ENCODE peak calls at places on chromosomes 7 and 10, in ten cellular contexts. I is T-helper 1 cell, R is coronary artery, U is progenitor cell of endocrine pancreas, L is Right ventricle myocardium superior, D is NCI-H460, P is posterior vena cava, V is SHP77 treated with DMSO at 0.1 percent for 48 hours, W is RWPE1, F is right cardiac atrium. B is an unnamed sample.

GRCh38 chr7:123665157-123665556 is 9.5 kb downstream of the LMOD2 start:
- DNase-seq in I (no peak), R (no peak), U (no peak), L (no peak), D (no peak), P (no peak), V (no peak), W (no peak), F (no peak), B (no peak)

GRCh38 chr10:130487562-130487961 is 351.4 kb downstream of the GLRX3 start:
- DNase-seq in I (no peak), R (peak; percentile 35), U (no peak), L (no peak), D (no peak), P (peak; percentile 22), V (no peak), W (no peak), F (no peak), B (no peak)

GRCh38 chr10:52066383-52066782 is 247.7 kb upstream of the DKK1 start:
- DNase-seq in I (no peak), R (no peak), U (no peak), L (no peak), D (no peak), P (no peak), V (no peak), W (no peak), F (no peak), B (no peak)

GRCh38 chr10:79905322-79906314 is 43.3 kb downstream of the SFTPD start:
- DNase-seq in I (no peak), R (no peak), U (no peak), L (no peak), D (no peak), P (no peak), V (no peak), W (no peak), F (no peak), B (no peak)

GRCh38 chr7:92608380-92609322 is 18.5 kb upstream of the FAM133B start:
- DNase-seq in I (no peak), R (no peak), U (peak; percentile 46), L (peak; percentile 50), D (no peak), P (no peak), V (peak; percentile 49), W (no peak), F (no peak), B (no peak)

GRCh38 chr10:34319197-34319846 is 495.8 kb downstream of the PARD3 start:
- DNase-seq in I (no peak), R (no peak), U (no peak), L (no peak), D (no peak), P (no peak), V (peak; percentile 74), W (peak; percentile 75), F (no peak), B (peak; percentile 86)

GRCh38 chr7:108026647-108027046 is 23.7 kb upstream of the LAMB1 start:
- DNase-seq in I (no peak), R (no peak), U (no peak), L (no peak), D (no peak), P (no peak), V (no peak), W (no peak), F (no peak), B (no peak)

GRCh38 chr10:89206402-89207180 is 526 bp downstream of the CH25H start:
- DNase-seq in I (peak; percentile 22), R (peak; percentile 79), U (no peak), L (peak; percentile 50), D (no peak), P (no peak), V (no peak), W (no peak), F (no peak), B (no peak)

GRCh38 chr10:131949041-131949862 is 32.5 kb downstream of the BNIP3 start:
- DNase-seq in I (no peak), R (no peak), U (no peak), L (no peak), D (no peak), P (no peak), V (no peak), W (no peak), F (no peak), B (no peak)